ENCODE peak calls at places on chromosomes 2 and 18, in four cellular contexts. E is transverse colon; J is thoracic aorta; I is stimulated activated naive CD8-positive, alpha-beta T cell treated with anti-CD3 and anti-CD28 coated beads, Interleukin-15, amount 100 ng/mL, for 72 hours. S is an unnamed sample.

GRCh38 chr2:4336855-4337254 is 633.5 kb downstream of the DCDC2C start:
- DNase-seq in E (no peak), J (no peak), I (no peak), S (no peak)

GRCh38 chr18:54532222-54532621 is 58.8 kb upstream of the DYNAP start:
- DNase-seq in E (no peak), J (no peak), I (no peak), S (no peak)

GRCh38 chr2:72204782-72205545 is 57.3 kb upstream of the CYP26B1 start:
- DNase-seq in E (no peak), J (no peak), I (no peak), S (no peak)

GRCh38 chr2:143742631-143743030 is 613.4 kb downstream of the ARHGAP15 start:
- DNase-seq in E (no peak), J (no peak), I (no peak), S (no peak)

GRCh38 chr18:21853020-21853419 is 112.4 kb downstream of the MIB1 start:
- DNase-seq in E (no peak), J (no peak), I (no peak), S (no peak)

GRCh38 chr2:222652856-222653255 is 3.0 kb downstream of the FARSB start:
- DNase-seq in E (peak; percentile 48), J (no peak), I (no peak), S (no peak)

GRCh38 chr2:2926009-2926857 is 451.4 kb downstream of the EIPR1 start:
- DNase-seq in E (no peak), J (no peak), I (no peak), S (no peak)

GRCh38 chr2:28095622-28096021 is 205.1 kb downstream of the BABAM2 start:
- DNase-seq in E (no peak), J (no peak), I (no peak), S (no peak)

GRCh38 chr2:217451634-217452033 is 551.2 kb downstream of the TNS1 start:
- DNase-seq in E (no peak), J (no peak), I (no peak), S (no peak)

GRCh38 chr2:46164581-46165301 is 132.5 kb upstream of the EPAS1 start:
- DNase-seq in E (peak; percentile 66), J (peak; percentile 75), I (no peak), S (no peak)

S was measured in C1 segment of cervical spinal cord.